ENCODE peak calls at places on chromosomes 16 and 17, in seven cellular contexts. D is cardiac fibroblast; Y is GM06990; U is BJ; F is effector memory CD4-positive, alpha-beta T cell; C is lung; Q is heart left ventricle. E is an unnamed sample.

GRCh38 chr16:90020838-90021382 is 1.7 kb upstream of the DBNDD1 start:
- DNase-seq in D (peak; percentile 35), Y (no peak), U (no peak), F (no peak), C (no peak), Q (no peak), E (no peak)

GRCh38 chr16:14628806-14629611 is 1.1 kb downstream of the PARN start:
- DNase-seq in D (peak; percentile 12), Y (no peak), U (no peak), F (peak; percentile 1), C (no peak), Q (no peak), E (no peak)

GRCh38 chr16:86261379-86261778 is 248.9 kb upstream of the FOXF1 start:
- DNase-seq in D (peak; percentile 40), Y (no peak), U (no peak), F (no peak), C (no peak), Q (no peak), E (no peak)

GRCh38 chr17:50053654-50053960 is 2.3 kb upstream of the ITGA3 start:
- DNase-seq in D (no peak), Y (no peak), U (no peak), F (no peak), C (no peak), Q (no peak), E (no peak)

GRCh38 chr17:67491678-67492019 is 114.6 kb downstream of the PITPNC1 start:
- DNase-seq in D (no peak), Y (no peak), U (no peak), F (no peak), C (no peak), Q (no peak), E (no peak)

GRCh38 chr17:1440921-1441320 is 15.1 kb downstream of the CRK start:
- DNase-seq in D (no peak), Y (no peak), U (no peak), F (no peak), C (no peak), Q (no peak), E (no peak)

GRCh38 chr16:52540910-52541309 is 6.0 kb downstream of the TOX3 start:
- DNase-seq in D (no peak), Y (no peak), U (no peak), F (no peak), C (no peak), Q (no peak), E (no peak)

GRCh38 chr16:85616608-85617311 is 3.6 kb downstream of the GSE1 start:
- DNase-seq in D (no peak), Y (peak; percentile 72), U (no peak), F (no peak), C (peak; percentile 46), Q (peak; percentile 58), E (peak; percentile 77)

GRCh38 chr17:27810211-27810901 is 10.0 kb upstream of the NOS2 start:
- DNase-seq in D (no peak), Y (peak; percentile 71), U (no peak), F (no peak), C (no peak), Q (no peak), E (no peak)

GRCh38 chr16:5603836-5604235 is 506.2 kb upstream of the EEF2KMT start:
- DNase-seq in D (no peak), Y (no peak), U (no peak), F (no peak), C (no peak), Q (no peak), E (no peak)

GRCh38 chr17:78839762-78840529 is 668 bp downstream of the USP36 start:
- DNase-seq in D (peak; percentile 61), Y (peak; percentile 70), U (no peak), F (peak; percentile 43), C (peak; percentile 52), Q (peak; percentile 54), E (peak; percentile 88)

GRCh38 chr17:40157972-40158371 is 17.6 kb downstream of the CASC3 start:
- DNase-seq in D (no peak), Y (no peak), U (no peak), F (no peak), C (no peak), Q (no peak), E (no peak)

GRCh38 chr17:48637323-48638260 is 11.4 kb upstream of the HOXB9 start:
- DNase-seq in D (peak; percentile 90), Y (no peak), U (no peak), F (no peak), C (no peak), Q (no peak), E (no peak)

GRCh38 chr17:5201011-5201410 is 9.3 kb upstream of the ZNF594 start:
- DNase-seq in D (no peak), Y (no peak), U (no peak), F (no peak), C (no peak), Q (no peak), E (no peak)

GRCh38 chr17:76958974-76959373 is 90.8 kb downstream of the MGAT5B start:
- DNase-seq in D (no peak), Y (no peak), U (no peak), F (no peak), C (no peak), Q (no peak), E (no peak)

GRCh38 chr17:9215465-9215864 is 194.2 kb downstream of the NTN1 start:
- DNase-seq in D (no peak), Y (no peak), U (no peak), F (no peak), C (no peak), Q (no peak), E (no peak)

GRCh38 chr17:45381001-45381400 is 51.7 kb downstream of the ARHGAP27 start:
- DNase-seq in D (no peak), Y (no peak), U (no peak), F (no peak), C (peak; percentile 42), Q (no peak), E (no peak)

GRCh38 chr17:29566473-29567361 is at the start of gene ABHD15:
- DNase-seq in D (peak; percentile 48), Y (peak; percentile 80), U (no peak), F (peak; percentile 50), C (peak; percentile 71), Q (peak; percentile 62), E (peak; percentile 91)

GRCh38 chr16:27977966-27978365 is 85.5 kb downstream of the GSG1L start:
- DNase-seq in D (peak; percentile 4), Y (no peak), U (no peak), F (no peak), C (no peak), Q (peak; percentile 25), E (no peak)

DNA sequence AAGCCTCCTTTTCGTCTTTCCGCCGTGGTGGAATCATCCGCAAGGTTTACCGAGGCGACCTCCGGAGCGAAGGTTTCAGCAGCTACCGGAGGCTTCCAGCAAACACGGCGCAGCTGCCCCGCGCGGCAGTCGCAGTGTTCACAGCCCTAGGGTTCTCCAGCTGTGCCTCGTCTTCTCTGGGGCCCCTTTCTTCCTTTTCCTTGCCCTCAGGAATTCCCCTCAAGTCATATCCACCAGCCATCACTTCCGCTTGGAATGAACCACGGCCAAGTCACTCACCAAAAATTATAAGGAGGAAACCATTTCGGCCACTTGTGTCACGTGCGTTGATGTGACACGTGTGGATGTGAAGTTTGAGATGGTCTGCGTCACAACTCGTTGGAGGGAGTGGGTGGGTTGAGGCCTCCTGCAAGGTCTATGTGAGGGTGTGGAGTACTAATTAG is 636 bp upstream of the ERN1 start:
- DNase-seq in D (peak; percentile 87), Y (no peak), U (no peak), F (peak; percentile 64), C (peak; percentile 57), Q (peak; percentile 66), E (peak; percentile 80)
- H3K4me3 ChIP-seq in D (peak overlapping the region; percentile 40), Y (peak overlapping the region; percentile 57), U (peak overlapping the region; percentile 51), F (peak overlapping the region; percentile 45), C (peak overlapping the region; percentile 33), Q (peak overlapping the region; percentile 80), E (no peak overlapping the region)

GRCh38 chr16:70430667-70431536 is 8.0 kb downstream of the ST3GAL2 start:
- DNase-seq in D (no peak), Y (peak; percentile 84), U (no peak), F (peak; percentile 28), C (no peak), Q (peak; percentile 50), E (no peak)

GRCh38 chr16:70432304-70432799 is 6.5 kb downstream of the ST3GAL2 start:
- DNase-seq in D (no peak), Y (no peak), U (no peak), F (no peak), C (no peak), Q (no peak), E (no peak)

GRCh38 chr16:70427786-70428177 is 11.1 kb downstream of the ST3GAL2 start:
- DNase-seq in D (no peak), Y (no peak), U (no peak), F (no peak), C (no peak), Q (no peak), E (no peak)

GRCh38 chr16:70428178-70428998 is 10.5 kb downstream of the ST3GAL2 start:
- DNase-seq in D (peak; percentile 96), Y (peak; percentile 81), U (peak; percentile 68), F (no peak), C (peak; percentile 92), Q (peak; percentile 94), E (peak; percentile 97)

DNA sequence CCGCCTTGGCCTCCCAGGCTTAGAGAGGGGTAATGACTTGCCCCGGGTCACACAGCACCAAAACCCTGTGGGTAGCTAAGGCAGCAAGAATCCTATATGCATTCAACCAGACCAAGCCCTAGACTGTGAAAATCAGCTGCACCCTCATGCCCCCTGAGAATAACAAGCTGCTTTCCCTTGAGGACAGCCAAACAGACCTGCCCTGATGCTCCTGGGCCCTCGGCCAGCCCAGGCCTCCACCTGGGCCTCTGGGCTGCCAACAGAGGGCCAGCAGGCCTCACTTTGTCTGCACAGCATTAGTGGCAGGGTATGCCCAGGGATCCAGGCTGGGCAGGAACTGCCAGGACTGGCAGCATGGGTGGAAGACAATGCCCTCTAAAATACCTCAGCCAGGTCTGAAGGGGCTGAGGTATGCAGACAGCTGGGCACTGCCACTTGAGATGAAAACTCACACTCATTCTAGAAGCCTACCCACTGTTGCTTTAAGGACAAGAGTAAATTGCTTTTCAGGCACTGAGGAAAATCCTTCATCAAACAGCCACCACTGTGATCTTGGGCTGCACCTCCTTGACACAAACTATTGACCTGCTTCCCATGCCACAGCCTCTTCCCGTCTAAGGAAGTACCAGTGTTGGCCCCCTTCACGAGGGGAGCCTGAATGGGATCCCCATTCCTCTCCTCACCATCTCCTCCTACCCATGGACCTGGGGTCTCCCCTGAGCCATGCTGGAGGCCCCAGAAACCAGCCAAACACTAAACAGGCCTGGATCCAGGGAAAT is 8.8 kb downstream of the ST3GAL2 start:
- DNase-seq in D (no peak), Y (peak; percentile 77), U (no peak), F (no peak), C (no peak), Q (no peak), E (no peak)
- H3K4me3 ChIP-seq in D (no peak overlapping the region), Y (no peak overlapping the region), U (no peak overlapping the region), F (peak overlapping the region; percentile 11), C (no peak overlapping the region), Q (no peak overlapping the region), E (no peak overlapping the region)

DNA sequence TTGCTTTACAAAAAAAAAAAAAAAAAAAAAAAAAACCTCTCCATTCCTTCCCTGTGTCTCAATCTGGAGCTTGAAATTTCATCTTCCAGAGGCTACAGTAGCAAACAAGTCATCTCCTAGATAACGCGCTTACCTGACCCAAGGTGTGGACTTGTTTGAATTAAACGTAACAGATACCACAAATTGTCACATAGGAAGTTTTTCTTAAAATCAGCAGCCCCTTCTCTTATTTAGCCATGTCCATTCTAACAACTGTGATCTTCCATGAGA is 2.0 kb downstream of the STAT5B start:
- DNase-seq in D (no peak), Y (no peak), U (no peak), F (no peak), C (no peak), Q (no peak), E (no peak)
- H3K4me3 ChIP-seq in D (no peak overlapping the region), Y (no peak overlapping the region), U (no peak overlapping the region), F (peak overlapping the region; percentile 85), C (no peak overlapping the region), Q (no peak overlapping the region), E (no peak overlapping the region)

GRCh38 chr17:75689441-75689873 is 22.3 kb downstream of the SAP30BP start:
- DNase-seq in D (no peak), Y (peak; percentile 68), U (no peak), F (no peak), C (no peak), Q (no peak), E (no peak)
- H3K4me3 ChIP-seq in D (no peak overlapping the region), Y (no peak overlapping the region), U (no peak overlapping the region), F (no peak overlapping the region), C (no peak overlapping the region), Q (no peak overlapping the region), E (no peak overlapping the region)

E was measured in aorta.